ENCODE peak calls at places on chromosomes 2 and 18, in seven cellular contexts. Z is transverse colon, U is sigmoid colon, V is SK-N-SH, C is HepG2, M is stomach, P is GM12878. D is an unnamed sample.

GRCh38 chr2:121790276-121790956 is 35.0 kb downstream of the TSN start:
- DNase-seq in Z (no peak), U (no peak), V (no peak), C (peak), M (no peak), P (no peak), D (no peak)

GRCh38 chr2:128442053-128442751 is 123.5 kb upstream of the HS6ST1 start:
- DNase-seq in Z (peak), U (peak), V (no peak), C (peak), M (peak), P (no peak), D (no peak)

GRCh38 chr2:157150747-157151146 is 106.8 kb upstream of the GALNT5 start:
- DNase-seq in Z (no peak), U (no peak), V (no peak), C (peak), M (no peak), P (peak), D (no peak)

GRCh38 chr2:191486584-191487320 is 191.2 kb upstream of the NABP1 start:
- DNase-seq in Z (peak), U (no peak), V (no peak), C (no peak), M (no peak), P (no peak), D (no peak)

GRCh38 chr18:70072678-70073077 is 125.0 kb upstream of the CD226 start:
- DNase-seq in Z (no peak), U (no peak), V (no peak), C (peak), M (no peak), P (no peak), D (no peak)

GRCh38 chr18:8800041-8800441 is 94.7 kb downstream of the MTCL1 start:
- DNase-seq in Z (no peak), U (peak), V (no peak), C (no peak), M (no peak), P (no peak), D (peak)

GRCh38 chr2:225437319-225437718 is 37.8 kb downstream of the NYAP2 start:
- DNase-seq in Z (no peak), U (no peak), V (no peak), C (no peak), M (no peak), P (peak), D (no peak)

GRCh38 chr2:46732127-46732526 is 183.5 kb downstream of the MCFD2 start:
- DNase-seq in Z (no peak), U (no peak), V (no peak), C (no peak), M (no peak), P (no peak), D (no peak)

GRCh38 chr18:26022585-26022984 is 67.8 kb downstream of the SS18 start:
- DNase-seq in Z (no peak), U (no peak), V (no peak), C (no peak), M (no peak), P (no peak), D (no peak)

DNA sequence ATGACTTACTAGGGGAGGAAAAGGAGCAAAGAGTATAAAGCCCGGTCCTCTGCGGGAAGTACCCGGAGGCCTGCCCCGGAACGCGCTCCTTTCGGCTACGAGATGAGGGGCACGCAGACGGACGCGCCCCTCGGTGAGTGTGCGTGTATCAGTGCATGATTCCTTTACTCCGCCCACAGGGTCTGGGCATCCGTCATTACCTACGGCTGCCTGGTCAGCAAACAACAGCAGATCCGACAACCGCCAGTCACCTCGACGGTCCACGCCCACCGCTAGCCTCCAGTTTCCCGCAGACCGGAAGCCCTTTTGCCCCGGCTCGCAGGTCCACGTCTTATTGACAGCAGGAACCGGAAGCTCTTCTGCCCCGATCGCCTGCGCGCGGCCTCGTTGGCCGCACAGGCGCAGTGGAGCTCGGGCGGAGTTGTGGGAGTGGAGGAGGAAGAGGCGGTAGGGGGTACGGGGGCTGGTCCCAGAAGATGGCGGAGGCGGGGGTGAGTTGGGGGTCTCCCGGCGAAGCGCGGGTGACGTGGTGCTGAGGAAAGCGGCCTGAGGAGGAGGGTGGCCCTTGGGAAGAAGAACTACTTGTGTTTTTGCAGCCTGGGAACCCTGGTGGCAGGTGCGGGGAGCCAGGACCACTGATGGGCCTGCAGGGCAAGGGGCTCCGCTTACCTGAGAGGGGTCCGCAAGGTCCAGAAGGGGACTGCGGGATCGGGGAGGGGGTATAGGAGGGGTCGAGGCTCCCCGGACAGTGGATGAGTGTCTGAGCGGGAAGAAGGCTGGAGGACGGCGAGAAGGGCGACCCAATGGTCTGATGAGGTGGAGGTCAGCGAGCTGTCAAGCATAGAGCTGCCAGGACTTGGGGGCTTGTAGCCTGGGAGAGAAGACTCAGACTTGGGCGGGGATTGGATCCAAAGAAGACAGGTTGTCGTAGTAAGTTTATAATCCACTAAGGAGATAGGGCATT is at the start of gene INSIG2:
- DNase-seq in Z (peak), U (peak), V (peak), C (peak), M (peak), P (peak), D (peak)
- TF ChIP-seq EP300 in Z (no peak), U (no peak), V (no peak), C (no peak), M (no peak), P (peak), D (no peak)

GRCh38 chr18:58928401-58928800 is 63.7 kb downstream of the ZNF532 start:
- DNase-seq in Z (no peak), U (no peak), V (no peak), C (no peak), M (no peak), P (no peak), D (no peak)
- H3K27ac ChIP-seq in Z (no peak), U (no peak), V (no peak), C (no peak), M (no peak), P (no peak), D (no peak)

GRCh38 chr18:56565596-56566355 is 72.6 kb downstream of the TXNL1 start:
- DNase-seq in Z (no peak), U (no peak), V (peak), C (peak), M (no peak), P (no peak), D (no peak)
- TF ChIP-seq POLR2AphosphoS5 in Z (no peak), U (no peak), V (no peak), C (no peak), M (no peak), P (no peak), D (no peak)

GRCh38 chr18:23146861-23147469 is 11.7 kb downstream of the CABLES1 start:
- DNase-seq in Z (no peak), U (no peak), V (no peak), C (peak), M (no peak), P (no peak), D (no peak)
- TF ChIP-seq EP300 in Z (no peak), U (no peak), V (no peak), C (no peak), M (no peak), P (no peak), D (no peak)

D was measured in upper lobe of left lung.